ENCODE peak calls at places on chromosomes 4 and X, in six cellular contexts. Q is GM12892, F is left cardiac atrium, A is NCI-H2081, K is breast epithelium, X is EL. G is an unnamed sample.

GRCh38 chr4:21879187-21879586 is 69.4 kb downstream of the KCNIP4 start:
- DNase-seq in Q (no peak), F (no peak), A (no peak), K (no peak), X (peak), G (no peak)

GRCh38 chr4:57055873-57056272 is 54.3 kb downstream of the IGFBP7 start:
- DNase-seq in Q (no peak), F (peak), A (no peak), K (no peak), X (no peak), G (peak)

GRCh38 chr4:7839856-7840255 is 99.8 kb downstream of the AFAP1 start:
- DNase-seq in Q (no peak), F (no peak), A (no peak), K (no peak), X (no peak), G (no peak)

GRCh38 chr4:165684177-165684870 is 188.7 kb upstream of the TLL1 start:
- DNase-seq in Q (no peak), F (no peak), A (no peak), K (no peak), X (peak), G (no peak)

GRCh38 chrX:11010476-11010875 is 100.7 kb upstream of the HCCS start:
- DNase-seq in Q (no peak), F (no peak), A (no peak), K (no peak), X (no peak), G (no peak)

GRCh38 chr4:168483786-168484185 is 3.5 kb upstream of the DDX60L start:
- DNase-seq in Q (no peak), F (no peak), A (no peak), K (no peak), X (peak), G (no peak)

GRCh38 chrX:17788439-17788838 is 51.1 kb downstream of the SCML1 start:
- DNase-seq in Q (peak), F (peak), A (peak), K (peak), X (peak), G (peak)

GRCh38 chrX:15903186-15903681 is 48.6 kb upstream of the AP1S2 start:
- DNase-seq in Q (peak), F (no peak), A (no peak), K (no peak), X (no peak), G (no peak)

GRCh38 chrX:10496345-10496965 is 123.9 kb downstream of the MID1 start:
- DNase-seq in Q (no peak), F (no peak), A (no peak), K (no peak), X (peak), G (peak)

GRCh38 chr4:98749206-98749605 is 90.8 kb upstream of the TSPAN5 start:
- DNase-seq in Q (no peak), F (no peak), A (no peak), K (no peak), X (no peak), G (no peak)

GRCh38 chr4:53273726-53274125 is 92.1 kb downstream of the SCFD2 start:
- DNase-seq in Q (no peak), F (no peak), A (no peak), K (no peak), X (peak), G (no peak)

G was measured in heart right ventricle.